ENCODE peak calls at places on chromosomes 4 and X, in five cellular contexts. V is stimulated activated effector memory CD8-positive, alpha-beta T cell treated with anti-CD3 and anti-CD28 coated beads, Interleukin-12 subunit alpha, Interleukin-12 subunit beta, amount 100 ng/mL, for 72 hours; N is CD8-positive, alpha-beta memory T cell; S is HEK293T; Y is neuronal stem cell. F is an unnamed sample.

GRCh38 chr4:1008840-1009646 is 2.4 kb upstream of the FGFRL1 start:
- DNase-seq in V (peak), N (peak), S (no peak), Y (no peak), F (no peak)

GRCh38 chrX:38287669-38288068 is 39.6 kb downstream of the RPGR start:
- DNase-seq in V (no peak), N (no peak), S (no peak), Y (no peak), F (no peak)

GRCh38 chr4:6782846-6783110 is 251 bp downstream of the KIAA0232 start:
- DNase-seq in V (no peak), N (no peak), S (no peak), Y (no peak), F (no peak)

GRCh38 chrX:47148946-47149345 is 3.9 kb downstream of the RBM10 start:
- DNase-seq in V (no peak), N (no peak), S (no peak), Y (no peak), F (no peak)

GRCh38 chrX:54540289-54540688 is 10.3 kb downstream of the GNL3L start:
- DNase-seq in V (no peak), N (no peak), S (no peak), Y (no peak), F (no peak)

GRCh38 chr4:158824425-158825274 is 55.8 kb downstream of the FNIP2 start:
- DNase-seq in V (no peak), N (no peak), S (peak), Y (no peak), F (no peak)

GRCh38 chrX:28229217-28229616 is 248.0 kb upstream of the DCAF8L1 start:
- DNase-seq in V (no peak), N (no peak), S (no peak), Y (no peak), F (no peak)

GRCh38 chrX:137792214-137792613 is 226.3 kb downstream of the ZIC3 start:
- DNase-seq in V (no peak), N (no peak), S (no peak), Y (no peak), F (no peak)

GRCh38 chrX:138298268-138298667 is 413.2 kb downstream of the FGF13 start:
- DNase-seq in V (no peak), N (no peak), S (no peak), Y (no peak), F (no peak)

GRCh38 chr4:149914521-149915115 is 99.0 kb upstream of the IQCM start:
- DNase-seq in V (no peak), N (no peak), S (peak), Y (peak), F (peak)